ENCODE peak calls at places on chromosomes 6 and 20, in five cellular contexts. One of them, this sample, is unnamed.

GRCh38 chr6:37092851-37093727 is 76.9 kb upstream of the PIM1 start:
- DNase-seq in neural progenitor cell: no peak
- DNase-seq in uterus: peak
- DNase-seq in GM12878: no peak
- DNase-seq in PC-3: no peak
- DNase-seq in this sample: no peak

GRCh38 chr6:105428342-105428957 is 25.6 kb upstream of the PREP start:
- DNase-seq in GM12878: no peak
- DNase-seq in neural progenitor cell: no peak
- DNase-seq in uterus: no peak
- DNase-seq in PC-3: peak
- DNase-seq in this sample: peak

GRCh38 chr20:54405540-54405939 is 69.9 kb upstream of the DOK5 start:
- DNase-seq in neural progenitor cell: no peak
- DNase-seq in GM12878: no peak
- DNase-seq in uterus: no peak
- DNase-seq in PC-3: no peak
- DNase-seq in this sample: no peak

GRCh38 chr6:11410539-11411307 is 126.8 kb upstream of the TMEM170B start:
- DNase-seq in neural progenitor cell: no peak
- DNase-seq in uterus: no peak
- DNase-seq in PC-3: no peak
- DNase-seq in GM12878: peak
- DNase-seq in this sample: no peak

GRCh38 chr6:74946961-74947360 is 258.9 kb downstream of the COL12A1 start:
- DNase-seq in uterus: no peak
- DNase-seq in neural progenitor cell: no peak
- DNase-seq in GM12878: no peak
- DNase-seq in PC-3: peak
- DNase-seq in this sample: no peak

GRCh38 chr6:30169658-30170614 is 6.6 kb downstream of the TRIM15 start:
- DNase-seq in neural progenitor cell: peak
- DNase-seq in GM12878: peak
- DNase-seq in uterus: no peak
- DNase-seq in PC-3: peak
- DNase-seq in this sample: no peak

GRCh38 chr6:15304337-15305078 is 58.6 kb downstream of the JARID2 start:
- DNase-seq in uterus: no peak
- DNase-seq in PC-3: no peak
- DNase-seq in neural progenitor cell: no peak
- DNase-seq in GM12878: no peak
- DNase-seq in this sample: no peak

GRCh38 chr6:37741757-37742400 is 44.2 kb upstream of the MDGA1 start:
- DNase-seq in GM12878: no peak
- DNase-seq in PC-3: no peak
- DNase-seq in uterus: no peak
- DNase-seq in neural progenitor cell: peak
- DNase-seq in this sample: no peak

GRCh38 chr6:134074151-134074712 is 21.8 kb upstream of the SLC2A12 start:
- DNase-seq in GM12878: no peak
- DNase-seq in PC-3: no peak
- DNase-seq in uterus: no peak
- DNase-seq in neural progenitor cell: peak
- DNase-seq in this sample: no peak

GRCh38 chr6:129645371-129646139 is 64.4 kb downstream of the ARHGAP18 start:
- DNase-seq in PC-3: peak
- DNase-seq in neural progenitor cell: no peak
- DNase-seq in uterus: no peak
- DNase-seq in GM12878: no peak
- DNase-seq in this sample: no peak

GRCh38 chr20:48295966-48296421 is 510.7 kb upstream of the SULF2 start:
- DNase-seq in GM12878: no peak
- DNase-seq in uterus: no peak
- DNase-seq in PC-3: no peak
- DNase-seq in neural progenitor cell: peak
- DNase-seq in this sample: no peak

GRCh38 chr20:5061209-5061608 is 58.5 kb downstream of the PCNA start:
- DNase-seq in GM12878: no peak
- DNase-seq in PC-3: peak
- DNase-seq in uterus: no peak
- DNase-seq in neural progenitor cell: no peak
- DNase-seq in this sample: peak

GRCh38 chr6:145350928-145351327 is 384.4 kb downstream of the EPM2A start:
- DNase-seq in PC-3: no peak
- DNase-seq in GM12878: no peak
- DNase-seq in uterus: no peak
- DNase-seq in neural progenitor cell: no peak
- DNase-seq in this sample: no peak

GRCh38 chr6:73774311-73774766 is 78.3 kb downstream of the CD109 start:
- DNase-seq in neural progenitor cell: no peak
- DNase-seq in uterus: peak
- DNase-seq in PC-3: peak
- DNase-seq in GM12878: peak
- DNase-seq in this sample: peak

GRCh38 chr6:17710331-17710730 is 3.6 kb upstream of the NUP153 start:
- DNase-seq in neural progenitor cell: no peak
- DNase-seq in PC-3: no peak
- DNase-seq in uterus: no peak
- DNase-seq in GM12878: no peak
- DNase-seq in this sample: no peak

GRCh38 chr6:153790881-153791473 is 248.1 kb upstream of the OPRM1 start:
- DNase-seq in neural progenitor cell: peak
- DNase-seq in GM12878: no peak
- DNase-seq in PC-3: peak
- DNase-seq in uterus: no peak
- DNase-seq in this sample: no peak

GRCh38 chr6:110877154-110877564 is 2.6 kb downstream of the AMD1 start:
- DNase-seq in neural progenitor cell: peak
- DNase-seq in PC-3: no peak
- DNase-seq in uterus: no peak
- DNase-seq in GM12878: no peak
- DNase-seq in this sample: no peak

GRCh38 chr6:132712366-132712765 is 1.5 kb downstream of the VNN1 start:
- DNase-seq in GM12878: no peak
- DNase-seq in neural progenitor cell: no peak
- DNase-seq in uterus: no peak
- DNase-seq in PC-3: peak
- DNase-seq in this sample: peak

GRCh38 chr6:166424431-166424830 is 41.7 kb upstream of the MPC1 start:
- DNase-seq in PC-3: no peak
- DNase-seq in GM12878: no peak
- DNase-seq in uterus: no peak
- DNase-seq in neural progenitor cell: no peak
- DNase-seq in this sample: no peak

GRCh38 chr20:34045294-34045693 is 51.6 kb downstream of the RALY start:
- DNase-seq in uterus: peak
- DNase-seq in neural progenitor cell: no peak
- DNase-seq in GM12878: no peak
- DNase-seq in PC-3: no peak
- DNase-seq in this sample: no peak

GRCh38 chr6:79777713-79778579 is 146.8 kb downstream of the SH3BGRL2 start:
- DNase-seq in GM12878: peak
- DNase-seq in PC-3: peak
- DNase-seq in uterus: peak
- DNase-seq in neural progenitor cell: peak
- DNase-seq in this sample: no peak

GRCh38 chr6:73011945-73012344 is 213.4 kb downstream of the KHDC1L start:
- DNase-seq in neural progenitor cell: no peak
- DNase-seq in uterus: no peak
- DNase-seq in PC-3: no peak
- DNase-seq in GM12878: no peak
- DNase-seq in this sample: no peak

GRCh38 chr6:131136021-131136847 is 967 bp downstream of the AKAP7 start:
- DNase-seq in PC-3: peak
- DNase-seq in uterus: peak
- DNase-seq in GM12878: no peak
- DNase-seq in neural progenitor cell: no peak
- DNase-seq in this sample: no peak

GRCh38 chr6:41518118-41518517 is 28.1 kb upstream of the FOXP4 start:
- DNase-seq in PC-3: no peak
- DNase-seq in GM12878: no peak
- DNase-seq in neural progenitor cell: no peak
- DNase-seq in uterus: no peak
- DNase-seq in this sample: no peak

GRCh38 chr6:108644252-108644651 is 83.5 kb downstream of the FOXO3 start:
- DNase-seq in uterus: no peak
- DNase-seq in PC-3: no peak
- DNase-seq in neural progenitor cell: no peak
- DNase-seq in GM12878: no peak
- DNase-seq in this sample: no peak

GRCh38 chr6:1574895-1575212 is 34.9 kb upstream of the FOXC1 start:
- DNase-seq in GM12878: no peak
- DNase-seq in PC-3: no peak
- DNase-seq in uterus: no peak
- DNase-seq in neural progenitor cell: no peak
- DNase-seq in this sample: no peak

GRCh38 chr20:62133864-62134263 is 9.3 kb downstream of the PSMA7 start:
- DNase-seq in GM12878: no peak
- DNase-seq in neural progenitor cell: no peak
- DNase-seq in PC-3: no peak
- DNase-seq in uterus: no peak
- DNase-seq in this sample: no peak

GRCh38 chr6:11437824-11438459 is 99.6 kb upstream of the TMEM170B start:
- DNase-seq in neural progenitor cell: no peak
- DNase-seq in PC-3: peak
- DNase-seq in uterus: no peak
- DNase-seq in GM12878: no peak
- DNase-seq in this sample: no peak

GRCh38 chr20:51494241-51495110 is 48.0 kb downstream of the NFATC2 start:
- DNase-seq in GM12878: no peak
- DNase-seq in uterus: peak
- DNase-seq in neural progenitor cell: no peak
- DNase-seq in PC-3: no peak
- DNase-seq in this sample: no peak

GRCh38 chr6:126337323-126337722 is 2.6 kb upstream of the CENPW start:
- DNase-seq in GM12878: no peak
- DNase-seq in neural progenitor cell: no peak
- DNase-seq in uterus: peak
- DNase-seq in PC-3: no peak
- DNase-seq in this sample: peak

GRCh38 chr6:111566873-111567517 is 38.7 kb downstream of the TRAF3IP2 start:
- DNase-seq in neural progenitor cell: no peak
- DNase-seq in PC-3: no peak
- DNase-seq in uterus: no peak
- DNase-seq in GM12878: no peak
- DNase-seq in this sample: no peak

GRCh38 chr20:58225490-58226200 is 2.8 kb downstream of the ANKRD60 start:
- DNase-seq in neural progenitor cell: no peak
- DNase-seq in GM12878: no peak
- DNase-seq in PC-3: no peak
- DNase-seq in uterus: no peak
- DNase-seq in this sample: no peak

GRCh38 chr6:26660096-26660425 is 515 bp upstream of the ZNF322 start:
- DNase-seq in PC-3: peak
- DNase-seq in uterus: no peak
- DNase-seq in GM12878: no peak
- DNase-seq in neural progenitor cell: no peak
- DNase-seq in this sample: no peak
- H3K27ac ChIP-seq in PC-3: no peak
- H3K27ac ChIP-seq in uterus: peak
- H3K27ac ChIP-seq in GM12878: peak
- H3K27ac ChIP-seq in neural progenitor cell: no peak
- H3K27ac ChIP-seq in this sample: peak

GRCh38 chr6:140026561-140026960 is 652.1 kb upstream of the CITED2 start:
- DNase-seq in neural progenitor cell: no peak
- DNase-seq in uterus: no peak
- DNase-seq in GM12878: no peak
- DNase-seq in PC-3: no peak
- DNase-seq in this sample: no peak

GRCh38 chr6:140025171-140025570 is 650.7 kb upstream of the CITED2 start:
- DNase-seq in GM12878: no peak
- DNase-seq in uterus: no peak
- DNase-seq in PC-3: no peak
- DNase-seq in neural progenitor cell: no peak
- DNase-seq in this sample: no peak

GRCh38 chr6:140032177-140032576 is 657.7 kb upstream of the CITED2 start:
- DNase-seq in PC-3: no peak
- DNase-seq in GM12878: no peak
- DNase-seq in uterus: no peak
- DNase-seq in neural progenitor cell: no peak
- DNase-seq in this sample: no peak

GRCh38 chr6:140027239-140027638 is 652.8 kb upstream of the CITED2 start:
- DNase-seq in uterus: no peak
- DNase-seq in GM12878: no peak
- DNase-seq in PC-3: no peak
- DNase-seq in neural progenitor cell: no peak
- DNase-seq in this sample: no peak

DNA sequence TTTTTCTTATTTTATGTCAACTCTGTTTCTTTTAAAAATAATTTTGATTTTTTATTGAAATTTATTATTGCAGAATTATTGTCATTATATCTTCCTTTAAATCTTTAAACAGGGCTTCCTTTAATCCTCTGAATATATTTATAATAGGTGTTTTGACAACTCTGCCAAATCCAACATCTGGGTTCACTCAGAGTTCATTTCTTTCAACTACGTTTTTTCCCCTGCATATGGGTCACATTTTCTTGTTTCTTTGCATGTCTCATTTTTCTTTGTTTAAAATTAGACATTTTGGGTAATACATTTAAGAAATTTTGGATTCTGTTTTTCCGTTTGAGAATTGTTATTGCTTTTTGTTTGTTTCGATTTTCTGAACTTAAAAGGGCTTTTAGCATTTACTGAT is 655.1 kb upstream of the CITED2 start:
- DNase-seq in GM12878: no peak
- DNase-seq in neural progenitor cell: no peak
- DNase-seq in PC-3: no peak
- DNase-seq in uterus: no peak
- DNase-seq in this sample: no peak
- H3K27ac ChIP-seq in GM12878: no peak
- H3K27ac ChIP-seq in neural progenitor cell: no peak
- H3K27ac ChIP-seq in PC-3: no peak
- H3K27ac ChIP-seq in uterus: no peak
- H3K27ac ChIP-seq in this sample: no peak

GRCh38 chr6:160348209-160348551 is at the start of gene SLC22A3:
- DNase-seq in GM12878: no peak
- DNase-seq in PC-3: no peak
- DNase-seq in neural progenitor cell: peak
- DNase-seq in uterus: no peak
- DNase-seq in this sample: no peak
- H3K27ac ChIP-seq in GM12878: no peak
- H3K27ac ChIP-seq in PC-3: no peak
- H3K27ac ChIP-seq in neural progenitor cell: no peak
- H3K27ac ChIP-seq in uterus: peak
- H3K27ac ChIP-seq in this sample: no peak

DNA sequence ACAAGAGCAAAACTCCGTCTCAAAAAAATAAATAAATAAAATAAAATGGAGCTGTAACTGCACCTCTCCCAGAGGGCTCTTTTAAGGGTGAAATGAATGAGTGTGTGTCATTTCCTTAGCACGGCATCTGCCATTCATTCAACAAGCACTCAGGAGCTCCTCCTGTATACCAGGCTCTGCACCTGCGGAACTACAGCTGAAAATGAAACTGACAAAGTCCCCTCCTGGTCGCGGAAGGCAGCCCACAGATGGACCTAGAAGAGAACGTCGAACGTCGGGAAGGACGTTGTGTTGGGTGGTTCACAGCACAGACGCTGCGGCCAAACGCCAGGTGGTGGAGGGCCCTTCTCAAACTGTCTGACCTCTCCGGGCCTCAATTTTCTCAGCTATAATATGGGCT is 256.4 kb downstream of the TFAP2C start:
- DNase-seq in GM12878: no peak
- DNase-seq in neural progenitor cell: no peak
- DNase-seq in PC-3: no peak
- DNase-seq in uterus: no peak
- DNase-seq in this sample: no peak
- H3K27ac ChIP-seq in GM12878: no peak
- H3K27ac ChIP-seq in neural progenitor cell: no peak
- H3K27ac ChIP-seq in PC-3: no peak
- H3K27ac ChIP-seq in uterus: no peak
- H3K27ac ChIP-seq in this sample: no peak

This sample was measured in epithelial cell of prostate.